ENCODE peak calls at places on chromosomes 16 and 17, in seven cellular contexts. X is T-helper 1 cell; D is Caki2; U is brain pericyte; C is KBM-7; M is stimulated activated CD4-positive, alpha-beta T cell treated with anti-CD3 and anti-CD28 coated beads, Interleukin-2, amount 100 ng/mL, for 4 hours; R is activated CD8-positive, alpha-beta T cell treated with anti-CD3 and anti-CD28 coated beads, Interleukin-2, amount 10 ng/mL, durations not matched to agents 7 days and 5 days. G is an unnamed sample.

GRCh38 chr16:19292186-19292585 is 6.7 kb downstream of the CLEC19A start:
- DNase-seq in R (no peak), X (no peak), C (no peak), U (no peak), M (no peak), D (no peak), G (no peak)

GRCh38 chr16:85718682-85719081 is 29.9 kb upstream of the GINS2 start:
- DNase-seq in D (no peak), M (no peak), C (no peak), R (peak; percentile 26), U (no peak), X (no peak), G (no peak)

GRCh38 chr16:70438325-70438982 is 446 bp downstream of the ST3GAL2 start:
- DNase-seq in U (no peak), M (no peak), C (no peak), X (no peak), R (peak; percentile 29), D (no peak), G (no peak)

GRCh38 chr16:468072-468821 is 42.8 kb downstream of the RAB11FIP3 start:
- DNase-seq in R (no peak), D (no peak), X (no peak), C (no peak), U (no peak), M (no peak), G (no peak)

GRCh38 chr16:54806378-54806777 is 124.3 kb upstream of the IRX5 start:
- DNase-seq in C (no peak), U (no peak), M (no peak), D (no peak), X (no peak), R (no peak), G (no peak)

GRCh38 chr16:9348912-9349311 is 257.5 kb downstream of the HAPSTR1 start:
- DNase-seq in X (no peak), C (no peak), R (no peak), M (no peak), U (no peak), D (no peak), G (no peak)

GRCh38 chr17:29085223-29085622 is 42.3 kb downstream of the PIPOX start:
- DNase-seq in U (no peak), R (no peak), C (no peak), D (no peak), X (no peak), M (no peak), G (no peak)

GRCh38 chr17:63399316-63399715 is 46.8 kb downstream of the CYB561 start:
- DNase-seq in M (no peak), C (no peak), X (no peak), U (no peak), D (no peak), R (no peak), G (no peak)

GRCh38 chr17:28338056-28338768 is 2.7 kb downstream of the TNFAIP1 start:
- DNase-seq in M (no peak), R (no peak), C (no peak), U (no peak), D (no peak), X (no peak), G (no peak)

G was measured in epithelial cell of proximal tubule.